ENCODE peak calls at places on chromosomes 1 and 21, in eight cellular contexts. Y is heart left ventricle, W is neural crest cell, Z is brain microvascular endothelial cell, S is esophagus squamous epithelium, V is WTC11, C is fibroblast of pulmonary artery, D is tibial artery. J is an unnamed sample.

GRCh38 chr1:224785622-224786021 is 143.9 kb upstream of the DNAH14 start:
- DNase-seq in Z (no peak), D (no peak), C (no peak), Y (no peak), S (no peak), V (no peak), W (no peak), J (no peak)

GRCh38 chr1:20491866-20492265 is 5.9 kb upstream of the CAMK2N1 start:
- DNase-seq in S (no peak), D (no peak), C (no peak), V (no peak), Z (no peak), W (no peak), Y (no peak), J (no peak)

GRCh38 chr1:95388041-95388440 is 154.0 kb downstream of the RWDD3 start:
- DNase-seq in Z (no peak), C (no peak), Y (no peak), V (no peak), W (no peak), D (no peak), S (no peak), J (no peak)

GRCh38 chr1:224721000-224721399 is 104.9 kb downstream of the CNIH3 start:
- DNase-seq in Y (no peak), D (no peak), V (no peak), S (no peak), C (no peak), W (no peak), Z (no peak), J (no peak)

GRCh38 chr1:27192039-27192529 is 37.2 kb upstream of the SLC9A1 start:
- DNase-seq in V (no peak), D (no peak), Y (no peak), S (no peak), W (no peak), Z (no peak), C (no peak), J (no peak)

GRCh38 chr1:39213511-39214002 is 9.1 kb downstream of the MACF1 start:
- DNase-seq in S (no peak), C (peak; percentile 46), V (no peak), D (no peak), Z (peak; percentile 54), W (no peak), Y (no peak), J (no peak)

GRCh38 chr21:45164124-45164511 is 89.7 kb downstream of the ADARB1 start:
- DNase-seq in W (no peak), S (no peak), Y (no peak), D (no peak), V (no peak), C (no peak), Z (no peak), J (no peak)

GRCh38 chr1:231493421-231494185 is 34.9 kb upstream of the TSNAX start:
- DNase-seq in Y (no peak), S (no peak), V (no peak), D (no peak), C (peak; percentile 90), W (no peak), Z (peak; percentile 60), J (no peak)

GRCh38 chr1:224769987-224770693 is 154.0 kb downstream of the CNIH3 start:
- DNase-seq in D (no peak), S (no peak), W (no peak), V (no peak), Y (no peak), C (peak; percentile 60), Z (peak; percentile 11), J (no peak)

GRCh38 chr1:1032428-1032827 is 12.5 kb downstream of the AGRN start:
- DNase-seq in Y (no peak), D (no peak), C (no peak), S (no peak), Z (no peak), W (peak; percentile 38), V (peak; percentile 41), J (no peak)

GRCh38 chr1:93776728-93777127 is 95.1 kb upstream of the BCAR3 start:
- DNase-seq in V (no peak), C (no peak), S (no peak), W (no peak), Z (no peak), D (no peak), Y (no peak), J (no peak)

GRCh38 chr1:181485276-181486097 is 2.2 kb downstream of the CACNA1E start:
- DNase-seq in W (peak; percentile 13), S (no peak), Y (no peak), D (no peak), V (peak; percentile 74), C (no peak), Z (no peak), J (no peak)

GRCh38 chr1:224198572-224198971 is 15.5 kb downstream of the DEGS1 start:
- DNase-seq in D (no peak), W (no peak), V (no peak), Z (no peak), C (no peak), Y (no peak), S (no peak), J (no peak)

GRCh38 chr1:26027716-26028489 is 6.3 kb downstream of the EXTL1 start:
- DNase-seq in V (no peak), S (no peak), C (no peak), Z (no peak), Y (no peak), D (no peak), W (no peak), J (no peak)

GRCh38 chr1:224707849-224708725 is 92.0 kb downstream of the CNIH3 start:
- DNase-seq in Z (peak; percentile 55), Y (no peak), C (peak; percentile 98), W (no peak), D (no peak), V (no peak), S (no peak), J (no peak)

GRCh38 chr1:33641099-33641830 is 168.8 kb downstream of the ZSCAN20 start:
- DNase-seq in S (no peak), D (no peak), Y (no peak), Z (peak; percentile 14), C (peak; percentile 8), V (peak; percentile 26), W (no peak), J (no peak)

GRCh38 chr1:214967865-214968575 is 114.5 kb upstream of the KCNK2 start:
- DNase-seq in Z (peak; percentile 32), C (peak; percentile 37), Y (no peak), D (no peak), V (no peak), W (no peak), S (no peak), J (no peak)

GRCh38 chr1:72394457-72394856 is 112.1 kb upstream of the NEGR1 start:
- DNase-seq in V (no peak), Y (no peak), C (no peak), D (no peak), S (no peak), W (no peak), Z (no peak), J (no peak)

GRCh38 chr1:175191654-175192053 is 922 bp downstream of the KIAA0040 start:
- DNase-seq in W (no peak), S (no peak), Y (no peak), Z (no peak), V (no peak), D (no peak), C (peak; percentile 6), J (peak; percentile 23)

GRCh38 chr1:206472454-206472853 is 2.2 kb downstream of the IKBKE start:
- DNase-seq in S (no peak), Y (no peak), C (peak; percentile 91), D (no peak), V (peak; percentile 45), W (no peak), Z (peak; percentile 85), J (no peak)

GRCh38 chr1:88014126-88014525 is 669.9 kb upstream of the PKN2 start:
- DNase-seq in D (no peak), Y (no peak), V (no peak), Z (no peak), W (no peak), S (no peak), C (no peak), J (no peak)

GRCh38 chr1:88013485-88013884 is 670.6 kb upstream of the PKN2 start:
- DNase-seq in S (no peak), Z (no peak), C (peak; percentile 4), V (no peak), W (no peak), D (no peak), Y (no peak), J (no peak)

GRCh38 chr1:88009916-88010315 is 674.2 kb upstream of the PKN2 start:
- DNase-seq in V (no peak), D (no peak), W (no peak), C (no peak), Z (no peak), S (no peak), Y (no peak), J (no peak)
- TF ChIP-seq CTCF in V (no peak), D (no peak), W (peak; percentile 39), C (no peak), Z (no peak), S (no peak), Y (no peak), J (no peak)

DNA sequence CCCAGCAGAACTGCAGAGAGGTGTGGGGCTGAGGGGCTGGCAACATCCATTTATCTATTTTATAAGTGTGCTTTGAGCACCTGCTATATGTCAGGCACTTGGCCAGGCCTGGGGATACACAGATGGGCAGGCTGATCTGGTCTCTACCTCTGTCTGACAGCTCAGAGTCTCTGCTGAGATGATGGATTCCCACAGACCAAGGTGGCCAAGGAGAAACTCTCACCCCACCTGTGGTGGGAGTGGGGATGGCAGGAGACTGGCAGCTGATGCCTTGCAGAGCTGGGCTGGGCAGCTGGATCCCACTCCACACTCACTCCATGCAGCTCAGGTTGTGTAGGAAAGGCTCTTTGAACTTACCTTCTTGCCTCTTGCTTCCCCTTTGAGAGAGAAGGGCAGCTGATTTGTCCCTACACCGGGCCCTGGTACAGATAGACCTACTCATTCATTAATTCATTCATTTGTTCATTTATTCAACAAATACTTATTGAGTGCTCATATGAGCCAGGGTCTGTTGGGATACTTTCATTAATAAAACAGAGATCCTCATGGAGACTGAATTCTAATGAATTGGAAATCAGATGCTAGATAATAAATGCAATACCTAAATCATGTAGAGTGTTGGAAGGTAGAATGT is 9.0 kb downstream of the ADORA1 start:
- DNase-seq in Y (no peak), D (no peak), V (no peak), C (no peak), S (no peak), Z (no peak), W (no peak), J (no peak)
- TF ChIP-seq CTCF in Y (no peak), D (no peak), V (no peak), C (no peak), S (no peak), Z (peak; percentile 17), W (no peak), J (no peak)

DNA sequence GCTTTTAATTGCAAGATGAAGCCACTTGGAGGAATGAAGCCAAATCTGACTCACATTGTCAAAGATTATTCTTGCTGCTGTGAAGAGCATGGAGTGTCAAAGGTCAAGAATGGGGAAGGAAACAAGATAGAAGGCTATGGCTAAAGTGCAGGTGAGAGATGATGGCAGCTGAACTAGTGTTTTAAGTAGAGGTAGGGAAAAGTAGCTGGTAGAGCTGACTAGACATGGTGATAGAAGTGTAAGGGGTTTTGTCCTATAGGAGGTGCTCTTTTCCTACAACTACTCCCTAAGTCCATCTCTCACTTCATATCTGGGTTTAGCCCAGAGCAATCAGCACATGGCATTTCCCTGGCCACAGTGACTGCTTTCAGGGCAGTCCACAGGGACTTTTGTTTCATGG is 11.8 kb downstream of the UBE2T start:
- DNase-seq in C (no peak), D (no peak), S (no peak), W (no peak), Y (no peak), Z (no peak), V (no peak), J (no peak)
- TF ChIP-seq CTCF in C (peak; percentile 0), D (no peak), S (no peak), W (no peak), Y (no peak), Z (peak; percentile 8), V (peak; percentile 22), J (no peak)

GRCh38 chr1:183281039-183281438 is 95.0 kb downstream of the LAMC2 start:
- DNase-seq in C (peak; percentile 92), W (no peak), V (no peak), Y (no peak), S (no peak), Z (no peak), D (peak; percentile 88), J (peak; percentile 67)
- TF ChIP-seq CTCF in C (no peak), W (no peak), V (no peak), Y (no peak), S (no peak), Z (no peak), D (no peak), J (no peak)